ENCODE peak calls at places on chromosome 11, in six cellular contexts. A is spleen, W is GM12891, U is upper lobe of left lung, Q is breast epithelium, G is H1. I is an unnamed sample.

GRCh38 chr11:31240340-31240904 is 129.1 kb downstream of the DCDC1 start:
- DNase-seq in A (no peak), W (no peak), U (no peak), Q (no peak), G (no peak), I (no peak)

GRCh38 chr11:35413568-35413967 is 5.8 kb downstream of the SLC1A2 start:
- DNase-seq in A (no peak), W (no peak), U (no peak), Q (no peak), G (no peak), I (no peak)

GRCh38 chr11:19279455-19279854 is 38.7 kb upstream of the E2F8 start:
- DNase-seq in A (no peak), W (no peak), U (no peak), Q (no peak), G (peak), I (no peak)

GRCh38 chr11:44611687-44612437 is 46.4 kb downstream of the CD82 start:
- DNase-seq in A (peak), W (no peak), U (no peak), Q (no peak), G (no peak), I (no peak)

GRCh38 chr11:97895572-97895971 is 1125.2 kb upstream of the CNTN5 start:
- DNase-seq in A (no peak), W (no peak), U (no peak), Q (no peak), G (no peak), I (no peak)

GRCh38 chr11:64629796-64630562 is 39.0 kb downstream of the SLC22A12 start:
- DNase-seq in A (no peak), W (no peak), U (peak), Q (no peak), G (peak), I (no peak)

GRCh38 chr11:103031834-103032233 is 60.1 kb downstream of the DCUN1D5 start:
- DNase-seq in A (no peak), W (no peak), U (no peak), Q (no peak), G (no peak), I (no peak)

GRCh38 chr11:9132203-9132878 is 40.9 kb upstream of the SCUBE2 start:
- DNase-seq in A (no peak), W (no peak), U (no peak), Q (no peak), G (no peak), I (no peak)

GRCh38 chr11:10581481-10582019 is 13.1 kb upstream of the LYVE1 start:
- DNase-seq in A (peak), W (no peak), U (no peak), Q (peak), G (no peak), I (no peak)

GRCh38 chr11:46006418-46007070 is 84.1 kb downstream of the LARGE2 start:
- DNase-seq in A (no peak), W (peak), U (no peak), Q (no peak), G (no peak), I (no peak)

GRCh38 chr11:70751142-70751734 is 352.9 kb downstream of the CTTN start:
- DNase-seq in A (no peak), W (no peak), U (no peak), Q (no peak), G (no peak), I (no peak)

GRCh38 chr11:82960779-82961143 is 59.2 kb downstream of the DDIAS start:
- DNase-seq in A (no peak), W (no peak), U (no peak), Q (no peak), G (no peak), I (no peak)

GRCh38 chr11:19892387-19892786 is 179.8 kb downstream of the NAV2 start:
- DNase-seq in A (no peak), W (no peak), U (peak), Q (no peak), G (no peak), I (no peak)

GRCh38 chr11:27786331-27786730 is 86.1 kb upstream of the BDNF start:
- DNase-seq in A (no peak), W (no peak), U (no peak), Q (no peak), G (no peak), I (no peak)

GRCh38 chr11:7974668-7975067 is 9.4 kb upstream of the NLRP10 start:
- DNase-seq in A (no peak), W (no peak), U (no peak), Q (no peak), G (no peak), I (no peak)

GRCh38 chr11:17496406-17496805 is 19.8 kb upstream of the ABCC8 start:
- DNase-seq in A (no peak), W (no peak), U (no peak), Q (no peak), G (no peak), I (no peak)

GRCh38 chr11:62242021-62242420 is at the start of gene SCGB1D2:
- DNase-seq in A (no peak), W (no peak), U (no peak), Q (peak), G (no peak), I (no peak)

GRCh38 chr11:86478348-86478747 is 103.7 kb downstream of the CCDC81 start:
- DNase-seq in A (no peak), W (no peak), U (no peak), Q (no peak), G (no peak), I (no peak)

GRCh38 chr11:114166897-114167323 is 107.4 kb downstream of the ZBTB16 start:
- DNase-seq in A (no peak), W (no peak), U (no peak), Q (peak), G (no peak), I (no peak)

GRCh38 chr11:36702330-36703054 is 104.5 kb upstream of the RAG2 start:
- DNase-seq in A (no peak), W (peak), U (no peak), Q (no peak), G (no peak), I (no peak)

GRCh38 chr11:110174645-110175310 is 81.6 kb downstream of the ZC3H12C start:
- DNase-seq in A (no peak), W (no peak), U (no peak), Q (no peak), G (no peak), I (no peak)

GRCh38 chr11:76768091-76769047 is 14.8 kb upstream of the TSKU start:
- DNase-seq in A (peak), W (no peak), U (no peak), Q (peak), G (no peak), I (peak)
- TF ChIP-seq POLR2A in A (no peak), W (no peak), U (peak), Q (no peak), G (no peak), I (no peak)

GRCh38 chr11:102017029-102017428 is 30.2 kb upstream of the CFAP300 start:
- DNase-seq in A (no peak), W (no peak), U (no peak), Q (no peak), G (no peak), I (no peak)
- TF ChIP-seq POLR2AphosphoS5 in A (no peak), W (no peak), U (no peak), Q (no peak), G (no peak), I (no peak)

DNA sequence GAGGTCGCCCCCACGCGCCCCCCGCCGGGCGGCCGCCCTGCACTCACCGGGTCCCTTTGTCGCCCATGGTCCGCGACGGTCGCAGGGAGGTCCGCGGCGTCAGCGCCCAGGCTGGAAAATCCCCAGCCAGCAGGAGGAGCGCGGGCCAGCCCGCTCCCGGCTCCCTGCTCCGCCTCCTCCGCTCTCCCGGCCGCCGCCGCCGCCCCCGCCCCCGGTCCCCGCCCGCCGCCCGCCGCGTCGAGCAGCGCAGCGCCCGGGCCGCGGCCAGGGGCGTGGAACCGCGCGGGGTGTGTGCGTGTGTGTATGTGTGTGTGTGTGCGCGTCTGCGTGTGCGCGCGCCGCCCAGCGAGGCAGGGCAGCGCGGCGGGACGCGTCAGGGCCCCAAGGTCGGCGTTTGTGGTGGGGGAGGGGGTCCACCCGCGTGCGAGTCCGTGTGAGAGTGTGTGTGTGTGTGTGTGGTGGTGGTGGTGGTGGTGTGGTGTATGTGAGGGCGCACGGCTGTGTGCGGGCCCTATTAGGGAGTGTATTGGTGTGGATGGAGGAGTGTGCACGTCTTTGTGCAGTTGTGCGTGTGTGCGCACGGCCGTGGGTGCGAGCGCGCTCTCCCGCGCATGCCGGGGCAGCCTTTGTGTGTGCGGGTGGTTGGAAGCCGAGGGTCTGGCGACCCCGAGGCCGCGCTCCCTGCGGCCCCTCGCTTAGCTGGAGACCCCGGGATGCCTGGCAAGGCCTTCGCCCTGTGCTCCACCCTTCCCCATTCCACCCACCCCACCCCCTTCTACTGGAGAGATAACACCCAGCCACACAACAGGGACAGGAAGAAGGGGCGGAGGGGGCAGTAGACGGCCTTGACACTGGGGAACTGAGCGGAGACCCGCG is at the start of gene ARRB1:
- DNase-seq in A (peak), W (no peak), U (peak), Q (no peak), G (peak), I (peak)
- TF ChIP-seq POLR2A in A (no peak), W (no peak), U (peak), Q (no peak), G (no peak), I (no peak)

DNA sequence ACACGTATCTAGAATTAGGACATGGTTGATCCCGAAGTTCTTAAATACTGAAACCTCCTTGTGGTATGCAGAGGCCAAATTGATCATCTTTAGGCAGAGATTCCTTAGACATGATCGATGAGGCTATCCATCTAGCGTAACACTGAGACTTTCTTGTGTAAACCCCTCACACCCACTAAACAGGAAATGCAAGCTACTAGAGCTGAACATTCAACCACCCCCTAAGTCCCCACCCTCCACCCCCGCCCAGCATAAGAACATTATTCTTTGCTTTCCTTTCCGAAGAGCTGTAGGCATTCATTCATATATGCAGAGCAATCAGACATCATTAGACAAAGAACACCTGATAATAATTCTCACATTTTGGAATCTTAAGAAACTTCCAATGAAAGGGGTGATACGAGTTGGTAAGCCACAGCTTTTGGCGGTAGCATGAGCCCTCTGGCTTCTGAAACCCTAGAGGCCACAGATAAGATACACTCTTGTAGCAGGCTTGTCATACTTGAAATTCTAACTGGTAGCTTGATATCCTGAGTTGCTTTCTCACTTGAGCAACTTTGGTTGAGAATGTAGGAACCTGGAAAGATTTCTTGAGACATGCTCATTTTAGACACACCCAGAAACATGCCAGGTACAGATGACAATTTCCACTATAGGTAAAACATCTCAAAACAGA is 42.2 kb downstream of the FLI1 start:
- DNase-seq in A (no peak), W (no peak), U (no peak), Q (no peak), G (no peak), I (no peak)
- TF ChIP-seq POLR2AphosphoS5 in A (no peak), W (no peak), U (no peak), Q (no peak), G (no peak), I (no peak)

GRCh38 chr11:72040497-72041363 is 39.6 kb downstream of the NUMA1 start:
- DNase-seq in A (peak), W (no peak), U (peak), Q (peak), G (peak), I (peak)
- TF ChIP-seq POLR2A in A (peak), W (no peak), U (peak), Q (peak), G (no peak), I (no peak)

GRCh38 chr11:47165294-47165840 is 11.3 kb downstream of the ARFGAP2 start:
- DNase-seq in A (no peak), W (no peak), U (no peak), Q (no peak), G (no peak), I (no peak)
- TF ChIP-seq POLR2AphosphoS5 in A (no peak), W (no peak), U (no peak), Q (no peak), G (no peak), I (no peak)

GRCh38 chr11:119319136-119319701 is 2.3 kb upstream of the MCAM start:
- DNase-seq in A (no peak), W (peak), U (no peak), Q (no peak), G (no peak), I (no peak)
- TF ChIP-seq POLR2A in A (no peak), W (no peak), U (no peak), Q (no peak), G (no peak), I (no peak)

GRCh38 chr11:72005347-72006260 is 6.9 kb downstream of the IL18BP start:
- DNase-seq in A (no peak), W (no peak), U (no peak), Q (no peak), G (no peak), I (no peak)
- TF ChIP-seq POLR2AphosphoS5 in A (no peak), W (peak), U (no peak), Q (no peak), G (peak), I (no peak)

I was measured in stomach.